ENCODE peak calls at places on chromosomes 3 and 15, in five cellular contexts. M is Karpas-422, J is colonic mucosa, P is right atrium auricular region, B is Panc1. D is an unnamed sample. For H3K4me1, the result is how much of the 10 kb centered on the place peaks cover.

GRCh38 chr15:40122239-40122638 is 13.6 kb upstream of the BMF start:
- DNase-seq in M (no peak), J (no peak), P (no peak), B (no peak), D (peak)

GRCh38 chr3:195907730-195908438 is 467 bp downstream of the TNK2 start:
- DNase-seq in M (peak), J (peak), P (peak), B (no peak), D (peak)

GRCh38 chr3:104297617-104298016 is 1069.1 kb upstream of the ALCAM start:
- DNase-seq in M (no peak), J (no peak), P (no peak), B (no peak), D (no peak)

GRCh38 chr3:51721062-51721745 is 14.3 kb downstream of the GRM2 start:
- DNase-seq in M (no peak), J (no peak), P (no peak), B (no peak), D (no peak)

GRCh38 chr15:41878355-41878699 is 15.5 kb downstream of the SPTBN5 start:
- DNase-seq in M (no peak), J (no peak), P (no peak), B (no peak), D (no peak)

GRCh38 chr3:124887177-124887995 is at the start of gene ITGB5:
- DNase-seq in M (no peak), J (peak), P (peak), B (no peak), D (peak)

GRCh38 chr3:185221203-185221602 is 32.6 kb downstream of the EHHADH start:
- DNase-seq in M (no peak), J (no peak), P (no peak), B (no peak), D (no peak)

GRCh38 chr3:132407025-132407424 is 10.3 kb upstream of the DNAJC13 start:
- DNase-seq in M (peak), J (no peak), P (no peak), B (no peak), D (no peak)

GRCh38 chr15:82845686-82846085 is 36.3 kb downstream of the WHAMM start:
- DNase-seq in M (peak), J (no peak), P (no peak), B (no peak), D (no peak)

GRCh38 chr3:111978493-111978832 is 363 bp upstream of the ABHD10 start:
- DNase-seq in M (no peak), J (no peak), P (no peak), B (no peak), D (no peak)

GRCh38 chr15:32893412-32893811 is 175.6 kb downstream of the GREM1 start:
- DNase-seq in M (no peak), J (no peak), P (no peak), B (no peak), D (no peak)

GRCh38 chr3:155416500-155417118 is 123.1 kb upstream of the STRIT1 start:
- DNase-seq in M (no peak), J (no peak), P (no peak), B (peak), D (no peak)

GRCh38 chr3:115428825-115429224 is 194.5 kb upstream of the GAP43 start:
- DNase-seq in M (no peak), J (no peak), P (no peak), B (no peak), D (no peak)

GRCh38 chr15:65072027-65072426 is 4.2 kb upstream of the RASL12 start:
- DNase-seq in M (no peak), J (no peak), P (no peak), B (no peak), D (peak)
- H3K4me1 ChIP-seq in M (under half), J (under half), P (half or more), B (under half), D (under half)

GRCh38 chr3:27721717-27722564 is at the start of gene EOMES:
- DNase-seq in M (peak), J (peak), P (no peak), B (no peak), D (peak)
- H3K4me1 ChIP-seq in M (under half), J (under half), P (under half), B (under half), D (under half)

GRCh38 chr3:177199206-177199765 is 2.0 kb upstream of the TBL1XR1 start:
- DNase-seq in M (no peak), J (no peak), P (no peak), B (no peak), D (no peak)

GRCh38 chr3:177196473-177197040 is 725 bp downstream of the TBL1XR1 start:
- DNase-seq in M (peak), J (peak), P (peak), B (no peak), D (peak)

GRCh38 chr3:177197041-177197933 is at the start of gene TBL1XR1:
- DNase-seq in M (peak), J (peak), P (peak), B (peak), D (peak)

GRCh38 chr3:177195941-177196472 is 1.3 kb downstream of the TBL1XR1 start:
- DNase-seq in M (peak), J (peak), P (peak), B (no peak), D (peak)

GRCh38 chr3:177197934-177198484 is 727 bp upstream of the TBL1XR1 start:
- DNase-seq in M (no peak), J (no peak), P (no peak), B (no peak), D (no peak)
- H3K4me1 ChIP-seq in M (under half), J (under half), P (under half), B (under half), D (under half)

GRCh38 chr3:71438904-71439303 is 144.6 kb downstream of the FOXP1 start:
- DNase-seq in M (peak), J (no peak), P (no peak), B (no peak), D (no peak)
- H3K4me1 ChIP-seq in M (half or more), J (under half), P (under half), B (under half), D (under half)

DNA sequence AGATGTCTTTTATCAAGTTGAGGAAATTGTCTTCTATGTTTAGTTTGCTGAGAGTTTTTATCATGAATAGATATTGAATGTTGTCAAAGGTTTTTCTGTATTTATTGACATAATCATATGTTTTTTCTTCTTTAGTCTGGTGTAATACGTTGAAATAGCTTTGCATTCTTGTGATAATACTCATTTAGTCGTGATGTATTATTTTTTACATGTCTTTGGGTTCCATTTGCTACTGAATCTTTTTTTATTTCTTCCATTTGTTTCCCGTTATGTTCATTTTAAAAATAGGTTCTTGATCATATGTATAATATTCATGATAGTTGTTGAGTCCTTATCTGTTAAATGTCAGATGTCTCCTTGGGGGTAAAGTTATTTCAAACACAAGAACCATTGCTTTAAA is 8.1 kb downstream of the AKAP13 start:
- DNase-seq in M (no peak), J (no peak), P (no peak), B (no peak), D (no peak)
- H3K4me1 ChIP-seq in M (half or more), J (under half), P (half or more), B (under half), D (under half)

DNA sequence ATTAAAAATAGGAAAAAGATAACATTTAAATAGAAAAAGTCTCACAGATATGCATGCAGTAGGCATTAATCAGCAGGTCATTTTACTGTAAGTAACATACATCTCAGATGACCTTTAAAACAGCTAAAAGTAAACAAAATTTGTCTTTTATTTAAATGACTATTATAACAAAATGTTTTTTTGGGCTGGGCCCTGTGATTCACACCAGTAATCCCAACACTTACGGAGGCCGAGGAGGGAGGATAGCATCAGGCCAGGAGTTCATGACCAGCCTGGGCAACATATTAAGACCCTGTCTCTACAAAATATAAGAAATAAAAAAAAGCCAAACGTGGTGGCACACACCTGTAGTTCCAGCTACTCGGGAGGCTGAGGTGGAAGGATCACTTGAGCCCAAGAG is 14.8 kb downstream of the IQGAP1 start:
- DNase-seq in M (no peak), J (peak), P (no peak), B (no peak), D (no peak)
- H3K4me1 ChIP-seq in M (under half), J (under half), P (half or more), B (half or more), D (half or more)

GRCh38 chr15:62887113-62887570 is 155.4 kb upstream of the TPM1 start:
- DNase-seq in M (no peak), J (no peak), P (no peak), B (no peak), D (no peak)

GRCh38 chr15:62886431-62887071 is 156.0 kb upstream of the TPM1 start:
- DNase-seq in M (no peak), J (no peak), P (no peak), B (no peak), D (peak)

GRCh38 chr15:62880278-62880677 is 162.3 kb upstream of the TPM1 start:
- DNase-seq in M (no peak), J (no peak), P (no peak), B (no peak), D (no peak)

GRCh38 chr15:62881056-62881455 is 161.5 kb upstream of the TPM1 start:
- DNase-seq in M (no peak), J (no peak), P (no peak), B (no peak), D (no peak)

GRCh38 chr15:62883938-62884479 is 158.5 kb upstream of the TPM1 start:
- DNase-seq in M (no peak), J (no peak), P (no peak), B (no peak), D (no peak)
- H3K4me1 ChIP-seq in M (under half), J (under half), P (under half), B (under half), D (under half)

GRCh38 chr3:48473617-48473952 is 27.0 kb downstream of the ATRIP start:
- DNase-seq in M (no peak), J (no peak), P (no peak), B (no peak), D (no peak)

GRCh38 chr3:48472673-48472922 is 26.1 kb downstream of the ATRIP start:
- DNase-seq in M (no peak), J (peak), P (no peak), B (no peak), D (no peak)

GRCh38 chr3:48475188-48475587 is 28.7 kb downstream of the ATRIP start:
- DNase-seq in M (no peak), J (no peak), P (no peak), B (no peak), D (no peak)

GRCh38 chr3:48474619-48475018 is 28.1 kb downstream of the ATRIP start:
- DNase-seq in M (peak), J (no peak), P (no peak), B (no peak), D (no peak)

DNA sequence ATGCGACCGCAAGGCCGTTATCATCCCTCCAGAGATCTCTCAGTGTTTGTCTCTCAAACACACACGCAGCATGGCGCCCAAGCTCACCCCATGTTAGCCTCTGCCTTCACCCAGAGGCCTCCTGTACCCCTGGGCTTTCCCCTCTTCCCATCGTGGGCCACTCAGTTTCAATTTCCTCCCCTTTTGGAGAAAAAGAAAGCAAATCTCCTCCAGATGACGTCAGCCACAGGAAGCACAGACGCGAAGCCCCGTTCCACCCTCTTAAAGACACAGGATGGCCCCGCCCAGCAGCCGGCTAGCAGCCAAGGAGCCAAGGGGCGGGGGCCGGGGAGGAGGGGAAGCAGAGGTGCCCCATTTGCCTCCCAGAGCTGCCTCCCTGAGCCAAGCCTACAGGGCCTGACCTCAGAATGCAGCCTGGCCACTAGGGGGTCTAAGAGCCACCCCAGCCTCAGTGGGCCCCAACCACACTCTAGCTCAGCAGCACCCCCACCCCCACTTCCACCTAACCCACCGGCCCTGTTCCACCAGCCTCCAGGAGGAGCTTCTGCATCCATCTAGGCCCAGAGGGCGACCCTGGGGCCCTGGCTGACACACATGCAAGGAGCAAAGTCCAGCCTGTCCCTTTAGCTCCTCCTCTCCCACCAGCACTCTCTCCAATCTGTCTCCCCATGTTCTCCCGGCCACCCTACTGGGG is 26.5 kb downstream of the ATRIP start:
- DNase-seq in M (peak), J (peak), P (peak), B (no peak), D (peak)
- H3K4me1 ChIP-seq in M (half or more), J (under half), P (half or more), B (under half), D (under half)

GRCh38 chr3:56023546-56023945 is 444.7 kb downstream of the ERC2 start:
- DNase-seq in M (no peak), J (no peak), P (no peak), B (no peak), D (no peak)
- H3K4me1 ChIP-seq in M (under half), J (under half), P (under half), B (under half), D (under half)

GRCh38 chr15:60364306-60364924 is 33.4 kb downstream of the ANXA2 start:
- DNase-seq in M (no peak), J (no peak), P (no peak), B (no peak), D (no peak)

GRCh38 chr15:60362318-60363023 is 35.3 kb downstream of the ANXA2 start:
- DNase-seq in M (no peak), J (no peak), P (no peak), B (peak), D (no peak)

GRCh38 chr15:60363024-60363674 is 34.6 kb downstream of the ANXA2 start:
- DNase-seq in M (no peak), J (no peak), P (no peak), B (no peak), D (no peak)

GRCh38 chr15:60358935-60359672 is 38.7 kb downstream of the ANXA2 start:
- DNase-seq in M (no peak), J (no peak), P (no peak), B (no peak), D (no peak)

GRCh38 chr15:60363903-60364302 is 33.9 kb downstream of the ANXA2 start:
- DNase-seq in M (no peak), J (no peak), P (no peak), B (no peak), D (no peak)
- H3K4me1 ChIP-seq in M (under half), J (under half), P (under half), B (half or more), D (under half)

D was measured in body of pancreas.